ENCODE peak calls at places on chromosome 11, in seven cellular contexts. H is fibroblast of the aortic adventitia, J is tibial artery, S is colonic mucosa, N is Calu3, Y is brain microvascular endothelial cell, P is kidney. Z is an unnamed sample.

GRCh38 chr11:24935059-24935458 is 438.2 kb downstream of the LUZP2 start:
- DNase-seq in J (no peak), Y (no peak), S (no peak), N (no peak), P (no peak), H (no peak), Z (no peak)

GRCh38 chr11:282630-283360 is 4.6 kb downstream of the NLRP6 start:
- DNase-seq in N (no peak), P (peak), S (no peak), Y (no peak), H (no peak), J (peak), Z (peak)

GRCh38 chr11:6746086-6746618 is 25.6 kb downstream of the OR2AG2 start:
- DNase-seq in S (peak), J (no peak), Y (no peak), N (no peak), H (no peak), P (no peak), Z (no peak)

GRCh38 chr11:61955031-61955415 is 4.9 kb downstream of the BEST1 start:
- DNase-seq in P (peak), S (peak), Y (peak), H (peak), N (no peak), J (peak), Z (peak)

GRCh38 chr11:63574856-63575602 is 11.8 kb upstream of the PLAAT2 start:
- DNase-seq in H (peak), J (peak), S (peak), Y (no peak), N (no peak), P (no peak), Z (no peak)

GRCh38 chr11:17498475-17498874 is 21.8 kb upstream of the ABCC8 start:
- DNase-seq in H (no peak), N (no peak), S (no peak), Y (no peak), P (peak), J (no peak), Z (no peak)

GRCh38 chr11:132475046-132475445 is 1057.3 kb downstream of the OPCML start:
- DNase-seq in J (no peak), H (no peak), P (no peak), Y (peak), N (no peak), S (no peak), Z (no peak)

GRCh38 chr11:114150671-114151070 is 91.2 kb downstream of the ZBTB16 start:
- DNase-seq in S (no peak), N (no peak), H (no peak), Y (no peak), P (no peak), J (no peak), Z (no peak)

GRCh38 chr11:67289226-67289650 is at the start of gene ANKRD13D:
- DNase-seq in H (no peak), P (no peak), N (no peak), J (no peak), Y (no peak), S (no peak), Z (no peak)

GRCh38 chr11:131867457-131868257 is 497.2 kb downstream of the NTM start:
- DNase-seq in N (peak), S (peak), P (peak), Y (peak), J (peak), H (peak), Z (no peak)

GRCh38 chr11:78715639-78716311 is 141.1 kb upstream of the NARS2 start:
- DNase-seq in Y (peak), H (peak), S (peak), P (no peak), N (peak), J (peak), Z (no peak)

GRCh38 chr11:11814614-11815452 is 26.9 kb upstream of the USP47 start:
- DNase-seq in P (no peak), H (no peak), Y (no peak), J (no peak), N (no peak), S (no peak), Z (no peak)

GRCh38 chr11:35247428-35247827 is 108.5 kb downstream of the CD44 start:
- DNase-seq in N (no peak), H (no peak), P (no peak), J (no peak), S (no peak), Y (no peak), Z (no peak)

GRCh38 chr11:75188671-75189070 is 37.8 kb downstream of the SLCO2B1 start:
- DNase-seq in S (no peak), J (no peak), Y (no peak), P (no peak), H (no peak), N (no peak), Z (no peak)

GRCh38 chr11:95977534-95978174 is 53.7 kb upstream of the MTMR2 start:
- DNase-seq in S (no peak), N (peak), H (peak), P (no peak), Y (peak), J (no peak), Z (no peak)

GRCh38 chr11:32071811-32072210 is 19.1 kb upstream of the RCN1 start:
- DNase-seq in N (peak), S (no peak), Y (peak), H (peak), J (no peak), P (no peak), Z (no peak)

GRCh38 chr11:121930004-121930965 is 185.7 kb downstream of the BLID start:
- DNase-seq in P (no peak), S (no peak), H (peak), J (no peak), Y (no peak), N (no peak), Z (no peak)

GRCh38 chr11:76721755-76722677 is 51.5 kb upstream of the LRRC32 start:
- DNase-seq in S (peak), N (peak), J (peak), Y (peak), H (peak), P (peak), Z (peak)

GRCh38 chr11:289145-289705 is 299 bp downstream of the PGGHG start:
- DNase-seq in P (no peak), Y (no peak), N (no peak), H (no peak), S (no peak), J (no peak), Z (peak)

GRCh38 chr11:67421421-67422031 is 6.0 kb downstream of the CARNS1 start:
- DNase-seq in N (no peak), S (no peak), Y (no peak), J (no peak), P (no peak), H (no peak), Z (no peak)

GRCh38 chr11:47524200-47524874 is 28.6 kb downstream of the CELF1 start:
- DNase-seq in N (no peak), P (no peak), Y (no peak), S (no peak), J (peak), H (no peak), Z (no peak)

GRCh38 chr11:62140302-62141110 is 16.7 kb downstream of the INCENP start:
- DNase-seq in S (no peak), J (peak), N (no peak), H (no peak), P (no peak), Y (no peak), Z (no peak)

GRCh38 chr11:23206736-23207336 is 346.6 kb upstream of the CCDC179 start:
- DNase-seq in H (no peak), N (no peak), P (no peak), J (no peak), S (no peak), Y (peak), Z (no peak)

GRCh38 chr11:70048279-70049024 is 29.7 kb upstream of the ANO1 start:
- DNase-seq in Y (no peak), N (peak), S (peak), J (no peak), H (no peak), P (no peak), Z (no peak)

GRCh38 chr11:74680035-74680671 is 51.1 kb downstream of the CHRDL2 start:
- DNase-seq in Y (no peak), S (no peak), N (no peak), J (peak), H (no peak), P (peak), Z (no peak)

GRCh38 chr11:76801205-76801604 is 18.0 kb downstream of the TSKU start:
- DNase-seq in N (no peak), H (no peak), S (no peak), P (no peak), J (peak), Y (no peak), Z (no peak)

GRCh38 chr11:29093416-29093815 is 923.4 kb downstream of the KCNA4 start:
- DNase-seq in S (no peak), P (no peak), H (peak), Y (no peak), J (no peak), N (no peak), Z (no peak)

GRCh38 chr11:128424867-128425285 is 162.5 kb downstream of the ETS1 start:
- DNase-seq in H (peak), N (no peak), Y (peak), S (peak), P (peak), J (peak), Z (no peak)

GRCh38 chr11:123166095-123166559 is 28.9 kb downstream of the CLMP start:
- DNase-seq in P (peak), Y (peak), N (no peak), H (peak), J (no peak), S (peak), Z (no peak)

GRCh38 chr11:47306484-47306844 is 36.5 kb downstream of the MADD start:
- DNase-seq in S (no peak), P (no peak), J (no peak), Y (no peak), H (no peak), N (no peak), Z (no peak)

GRCh38 chr11:27812341-27812740 is 112.1 kb upstream of the BDNF start:
- DNase-seq in P (no peak), N (no peak), S (no peak), H (peak), Y (peak), J (no peak), Z (no peak)

GRCh38 chr11:130118636-130119387 is 40.8 kb upstream of the ST14 start:
- DNase-seq in J (no peak), P (no peak), N (no peak), Y (no peak), H (no peak), S (no peak), Z (no peak)

GRCh38 chr11:122917311-122917710 is 34.8 kb downstream of the JHY start:
- DNase-seq in H (peak), J (no peak), N (no peak), S (no peak), P (no peak), Y (no peak), Z (no peak)

GRCh38 chr11:59669611-59670009 is 773 bp upstream of the PATL1 start:
- DNase-seq in J (peak), Y (peak), H (peak), S (peak), P (peak), N (peak), Z (no peak)

GRCh38 chr11:6203327-6203726 is 2.0 kb upstream of the C11orf42 start:
- DNase-seq in J (no peak), P (no peak), S (no peak), N (no peak), Y (no peak), H (no peak), Z (no peak)

GRCh38 chr11:70878366-70878765 is 374.0 kb downstream of the SHANK2 start:
- DNase-seq in S (no peak), P (peak), J (no peak), Y (no peak), H (no peak), N (no peak), Z (no peak)

GRCh38 chr11:130136107-130136506 is 23.5 kb upstream of the ST14 start:
- DNase-seq in Y (no peak), N (no peak), J (no peak), P (no peak), S (no peak), H (no peak), Z (no peak)

GRCh38 chr11:80173487-80174136 is 732.8 kb upstream of the TENM4 start:
- DNase-seq in J (no peak), S (no peak), Y (no peak), P (no peak), N (no peak), H (no peak), Z (no peak)

GRCh38 chr11:985848-986247 is 50.7 kb downstream of the MUC6 start:
- DNase-seq in P (no peak), H (no peak), Y (no peak), S (no peak), N (no peak), J (no peak), Z (no peak)

GRCh38 chr11:111974451-111974850 is 37.3 kb downstream of the DIXDC1 start:
- DNase-seq in Y (no peak), P (no peak), J (no peak), N (no peak), H (no peak), S (no peak), Z (no peak)

GRCh38 chr11:111976614-111977140 is 39.5 kb downstream of the DIXDC1 start:
- DNase-seq in Y (no peak), P (peak), N (no peak), S (no peak), J (peak), H (no peak), Z (no peak)

GRCh38 chr11:111977141-111978027 is 40.2 kb downstream of the DIXDC1 start:
- DNase-seq in J (peak), N (peak), S (peak), Y (peak), H (no peak), P (peak), Z (no peak)

GRCh38 chr11:111976119-111976518 is 39.0 kb downstream of the DIXDC1 start:
- DNase-seq in J (no peak), S (no peak), Y (no peak), P (no peak), N (no peak), H (no peak), Z (no peak)

DNA sequence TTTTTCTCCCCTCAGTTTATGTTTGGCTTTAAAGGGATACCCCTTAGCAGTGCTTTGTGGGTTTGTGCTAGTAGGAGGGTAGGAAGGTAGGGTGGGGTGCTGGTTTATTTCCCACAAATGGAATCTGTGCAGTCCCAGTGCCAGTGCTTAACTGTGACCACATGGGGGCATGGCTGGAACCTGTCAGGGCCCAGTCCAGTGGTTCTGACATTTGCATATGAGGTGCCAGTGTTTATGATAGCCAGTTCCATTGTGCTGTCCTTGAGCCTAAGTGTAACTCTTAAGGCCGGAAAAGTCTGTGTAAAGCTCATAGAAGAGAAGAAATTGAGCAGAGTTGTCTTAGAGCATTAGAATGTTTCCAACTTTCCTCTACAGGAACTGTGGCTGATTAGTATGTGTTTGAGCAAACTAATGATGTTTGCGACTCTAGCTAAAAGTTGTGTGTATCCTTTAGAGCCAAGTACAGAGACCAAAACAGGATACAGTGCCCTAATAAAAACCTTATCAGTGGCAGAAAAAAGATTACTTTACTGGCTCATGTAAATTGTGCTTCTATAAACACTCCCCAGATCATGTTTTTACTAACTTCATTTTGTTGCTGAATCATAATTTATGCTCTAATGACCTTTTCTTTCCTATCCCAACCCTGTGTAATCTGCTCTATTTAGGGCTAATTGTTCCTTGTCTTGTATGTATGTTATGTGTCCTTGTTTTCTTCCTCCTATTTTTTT is 38.1 kb downstream of the DIXDC1 start:
- DNase-seq in N (no peak), H (no peak), J (no peak), S (no peak), Y (no peak), P (no peak), Z (no peak)
- TF ChIP-seq CTCF in N (no peak), H (peak), J (no peak), S (no peak), Y (no peak), P (peak), Z (peak)

DNA sequence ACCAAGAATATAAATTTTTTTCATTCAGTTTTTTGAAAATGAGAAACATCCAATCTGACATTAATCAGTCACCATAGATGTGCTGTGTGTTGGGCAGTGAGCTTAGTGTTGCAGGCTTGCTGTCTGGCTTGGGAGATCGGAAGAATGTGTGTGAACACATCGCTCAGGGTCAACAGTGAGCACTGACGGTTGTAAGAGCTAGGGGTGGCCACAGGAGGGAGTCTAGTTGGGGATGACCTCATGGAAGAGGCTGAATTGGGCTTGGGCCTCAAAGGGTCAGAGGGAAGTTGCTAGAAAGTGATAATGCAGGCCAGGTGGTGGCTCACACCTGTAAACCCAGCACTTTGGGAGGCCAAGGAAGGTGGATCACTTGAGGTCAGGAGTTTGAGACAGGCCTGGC is 375.4 kb downstream of the DDX10 start:
- DNase-seq in P (no peak), N (no peak), S (no peak), J (no peak), H (no peak), Y (no peak), Z (no peak)
- TF ChIP-seq CTCF in P (no peak), N (no peak), S (no peak), J (no peak), H (no peak), Y (peak), Z (no peak)

DNA sequence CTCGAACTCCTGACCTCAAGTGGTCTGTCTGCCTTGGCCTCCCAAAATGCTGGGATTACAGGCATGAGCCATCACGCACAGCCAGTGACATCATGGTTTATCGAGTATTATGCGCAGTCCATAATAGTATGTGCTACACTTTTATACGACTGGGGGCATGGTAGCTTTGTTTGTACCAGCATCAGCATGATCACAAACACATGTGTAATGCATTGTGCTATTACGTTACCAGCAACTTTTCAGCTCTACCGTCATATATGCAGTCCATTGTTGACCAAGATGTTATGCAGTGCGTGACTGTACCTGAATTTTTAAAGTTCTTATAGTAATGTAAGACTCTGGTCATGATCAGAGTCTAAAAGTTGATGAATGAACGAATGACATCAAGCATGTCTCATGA is 67.9 kb downstream of the ZC3H12C start:
- DNase-seq in J (no peak), S (no peak), N (no peak), H (no peak), Y (no peak), P (no peak), Z (no peak)
- TF ChIP-seq CTCF in J (no peak), S (no peak), N (no peak), H (no peak), Y (no peak), P (no peak), Z (no peak)

GRCh38 chr11:45930031-45930794 is 7.8 kb downstream of the LARGE2 start:
- DNase-seq in P (peak), S (peak), J (peak), N (no peak), H (no peak), Y (no peak), Z (peak)
- TF ChIP-seq CTCF in P (no peak), S (no peak), J (no peak), N (no peak), H (no peak), Y (no peak), Z (no peak)

DNA sequence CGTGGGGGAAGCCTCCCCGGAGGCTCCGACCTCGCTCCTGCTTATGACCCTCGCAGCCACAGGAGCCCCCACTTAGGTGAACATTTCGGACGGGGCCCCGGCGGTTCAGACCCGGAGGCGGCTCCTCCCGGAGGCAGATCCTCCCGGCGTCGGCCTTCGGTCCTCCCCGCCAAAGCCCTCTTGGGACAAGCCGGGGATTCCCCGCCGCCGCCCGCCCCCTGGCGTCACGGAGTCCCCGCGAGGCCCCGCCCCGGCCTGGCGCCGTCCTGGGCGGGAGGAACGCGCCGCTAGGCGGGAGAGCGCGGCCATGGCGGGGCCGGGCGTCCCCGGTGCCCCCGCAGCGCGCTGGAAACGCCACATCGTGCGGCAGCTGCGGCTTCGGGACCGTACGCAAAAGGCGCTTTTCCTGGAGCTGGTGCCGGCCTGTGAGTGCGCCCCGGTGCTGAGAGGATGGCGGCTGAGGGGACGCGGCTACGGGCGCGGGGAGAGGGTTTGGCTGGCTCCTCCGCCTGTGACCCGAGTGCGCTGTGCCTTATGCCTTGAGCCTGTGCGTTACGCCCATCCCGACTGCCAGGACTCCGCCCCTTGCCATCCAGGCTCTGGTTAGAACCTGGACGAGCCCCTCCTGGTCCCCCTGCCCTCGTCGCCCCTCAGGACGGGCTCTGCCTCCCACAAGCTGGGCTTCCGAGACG is at the start of gene ATG16L2:
- DNase-seq in H (peak), N (peak), Y (peak), P (peak), J (peak), S (peak), Z (peak)
- TF ChIP-seq CTCF in H (no peak), N (no peak), Y (no peak), P (peak), J (peak), S (no peak), Z (no peak)

GRCh38 chr11:97259884-97260283 is 870.1 kb downstream of the JRKL start:
- DNase-seq in H (no peak), P (no peak), S (no peak), Y (no peak), N (no peak), J (no peak), Z (no peak)
- TF ChIP-seq CTCF in H (no peak), P (no peak), S (no peak), Y (peak), N (no peak), J (no peak), Z (no peak)